ENCODE peak calls at places on chromosomes 2 and 18, in four cellular contexts. Q is GM12864, X is breast epithelium, N is heart right ventricle. Z is an unnamed sample.

GRCh38 chr18:61929881-61930640 is 37.3 kb upstream of the RNF152 start:
- DNase-seq in Q (no peak), X (no peak), N (no peak), Z (no peak)

GRCh38 chr2:203934006-203934632 is 2.4 kb upstream of the ICOS start:
- DNase-seq in Q (no peak), X (no peak), N (no peak), Z (no peak)

GRCh38 chr18:79921984-79922965 is 29.2 kb downstream of the SLC66A2 start:
- DNase-seq in Q (no peak), X (peak; percentile 28), N (no peak), Z (no peak)

GRCh38 chr2:162839419-162839818 is 852 bp upstream of the KCNH7 start:
- DNase-seq in Q (no peak), X (no peak), N (no peak), Z (peak; percentile 61)

GRCh38 chr18:63346031-63346430 is 21.0 kb downstream of the KDSR start:
- DNase-seq in Q (no peak), X (no peak), N (peak; percentile 70), Z (no peak)

GRCh38 chr18:49647496-49648168 is 85.8 kb downstream of the LIPG start:
- DNase-seq in Q (no peak), X (no peak), N (no peak), Z (no peak)

GRCh38 chr2:113203901-113204519 is 30.2 kb downstream of the PSD4 start:
- DNase-seq in Q (peak; percentile 35), X (no peak), N (peak; percentile 68), Z (peak; percentile 78)

GRCh38 chr2:180184506-180184905 is 177.4 kb upstream of the CWC22 start:
- DNase-seq in Q (no peak), X (no peak), N (no peak), Z (no peak)

GRCh38 chr2:236749346-236749745 is 179.7 kb downstream of the ACKR3 start:
- DNase-seq in Q (no peak), X (no peak), N (no peak), Z (no peak)

GRCh38 chr2:2523395-2524339 is 192.6 kb upstream of the MYT1L start:
- DNase-seq in Q (no peak), X (no peak), N (no peak), Z (no peak)

GRCh38 chr2:109127556-109127955 is 1.4 kb upstream of the SH3RF3 start:
- DNase-seq in Q (no peak), X (no peak), N (no peak), Z (no peak)

GRCh38 chr2:28952806-28953190 is 28.3 kb upstream of the TOGARAM2 start:
- DNase-seq in Q (no peak), X (no peak), N (no peak), Z (no peak)

GRCh38 chr2:150296795-150297546 is 190.5 kb downstream of the RND3 start:
- DNase-seq in Q (no peak), X (no peak), N (no peak), Z (no peak)

GRCh38 chr2:238224636-238225035 is 15.2 kb downstream of the HES6 start:
- DNase-seq in Q (no peak), X (no peak), N (no peak), Z (no peak)

GRCh38 chr18:79953921-79954651 is 2.6 kb upstream of the SLC66A2 start:
- DNase-seq in Q (no peak), X (peak; percentile 44), N (no peak), Z (no peak)